ENCODE peak calls at places on chromosome 5, in four cellular contexts. One of them, this sample, is unnamed. For H3K9me3, the result is how much of the 10 kb centered on the place peaks cover.

GRCh38 chr5:169350016-169350415 is 49.1 kb upstream of the SLIT3 start:
- DNase-seq in uterus: no peak
- DNase-seq in CD8-positive, alpha-beta memory T cell: no peak
- DNase-seq in astrocyte: peak
- DNase-seq in this sample: no peak

GRCh38 chr5:110757118-110757729 is 18.4 kb downstream of the SLC25A46 start:
- DNase-seq in uterus: no peak
- DNase-seq in CD8-positive, alpha-beta memory T cell: peak
- DNase-seq in astrocyte: peak
- DNase-seq in this sample: peak

GRCh38 chr5:68534131-68534940 is 318.8 kb downstream of the PIK3R1 start:
- DNase-seq in astrocyte: peak
- DNase-seq in CD8-positive, alpha-beta memory T cell: no peak
- DNase-seq in uterus: peak
- DNase-seq in this sample: no peak

GRCh38 chr5:133240425-133241091 is 188.7 kb downstream of the HSPA4 start:
- DNase-seq in astrocyte: peak
- DNase-seq in CD8-positive, alpha-beta memory T cell: no peak
- DNase-seq in uterus: peak
- DNase-seq in this sample: no peak

GRCh38 chr5:172078726-172079345 is 72.4 kb upstream of the FBXW11 start:
- DNase-seq in uterus: no peak
- DNase-seq in CD8-positive, alpha-beta memory T cell: no peak
- DNase-seq in astrocyte: no peak
- DNase-seq in this sample: peak

GRCh38 chr5:72618699-72619098 is 111.5 kb upstream of the ZNF366 start:
- DNase-seq in CD8-positive, alpha-beta memory T cell: no peak
- DNase-seq in astrocyte: no peak
- DNase-seq in uterus: no peak
- DNase-seq in this sample: no peak

GRCh38 chr5:78920604-78921003 is 64.5 kb downstream of the ARSB start:
- DNase-seq in astrocyte: peak
- DNase-seq in CD8-positive, alpha-beta memory T cell: no peak
- DNase-seq in uterus: peak
- DNase-seq in this sample: no peak

GRCh38 chr5:116145416-116145815 is 60.6 kb downstream of the COMMD10 start:
- DNase-seq in CD8-positive, alpha-beta memory T cell: no peak
- DNase-seq in astrocyte: no peak
- DNase-seq in uterus: no peak
- DNase-seq in this sample: no peak

GRCh38 chr5:150044334-150044681 is 42.0 kb downstream of the CSF1R start:
- DNase-seq in uterus: no peak
- DNase-seq in astrocyte: peak
- DNase-seq in CD8-positive, alpha-beta memory T cell: no peak
- DNase-seq in this sample: no peak

GRCh38 chr5:21398511-21398910 is 1410.5 kb upstream of the CDH18 start:
- DNase-seq in uterus: no peak
- DNase-seq in astrocyte: no peak
- DNase-seq in CD8-positive, alpha-beta memory T cell: no peak
- DNase-seq in this sample: no peak

GRCh38 chr5:144205141-144205551 is 34.5 kb downstream of the KCTD16 start:
- DNase-seq in uterus: peak
- DNase-seq in astrocyte: peak
- DNase-seq in CD8-positive, alpha-beta memory T cell: no peak
- DNase-seq in this sample: no peak

GRCh38 chr5:18653216-18653752 is 1019.0 kb downstream of the TAF11L14 start:
- DNase-seq in astrocyte: no peak
- DNase-seq in CD8-positive, alpha-beta memory T cell: no peak
- DNase-seq in uterus: no peak
- DNase-seq in this sample: no peak

GRCh38 chr5:22908129-22908528 is 55.0 kb upstream of the CDH12 start:
- DNase-seq in uterus: no peak
- DNase-seq in astrocyte: no peak
- DNase-seq in CD8-positive, alpha-beta memory T cell: no peak
- DNase-seq in this sample: no peak

GRCh38 chr5:160774646-160775313 is 77.2 kb downstream of the ATP10B start:
- DNase-seq in uterus: no peak
- DNase-seq in astrocyte: no peak
- DNase-seq in CD8-positive, alpha-beta memory T cell: no peak
- DNase-seq in this sample: no peak

GRCh38 chr5:16690243-16690839 is 73.5 kb upstream of the RETREG1 start:
- DNase-seq in uterus: no peak
- DNase-seq in CD8-positive, alpha-beta memory T cell: no peak
- DNase-seq in astrocyte: peak
- DNase-seq in this sample: no peak

GRCh38 chr5:2921651-2922050 is 170.2 kb upstream of the IRX2 start:
- DNase-seq in astrocyte: no peak
- DNase-seq in uterus: no peak
- DNase-seq in CD8-positive, alpha-beta memory T cell: no peak
- DNase-seq in this sample: no peak

GRCh38 chr5:56620903-56621680 is 194.3 kb upstream of the MAP3K1 start:
- DNase-seq in CD8-positive, alpha-beta memory T cell: no peak
- DNase-seq in uterus: no peak
- DNase-seq in astrocyte: peak
- DNase-seq in this sample: no peak

GRCh38 chr5:178577376-178577839 is 12.8 kb downstream of the COL23A1 start:
- DNase-seq in CD8-positive, alpha-beta memory T cell: no peak
- DNase-seq in uterus: no peak
- DNase-seq in astrocyte: no peak
- DNase-seq in this sample: no peak

GRCh38 chr5:125446986-125447385 is 700.5 kb upstream of the ZNF608 start:
- DNase-seq in uterus: no peak
- DNase-seq in astrocyte: peak
- DNase-seq in CD8-positive, alpha-beta memory T cell: no peak
- DNase-seq in this sample: no peak

GRCh38 chr5:50646591-50646990 is 19.8 kb upstream of the PARP8 start:
- DNase-seq in CD8-positive, alpha-beta memory T cell: no peak
- DNase-seq in uterus: no peak
- DNase-seq in astrocyte: no peak
- DNase-seq in this sample: no peak

GRCh38 chr5:73264626-73265025 is 91.6 kb downstream of the TMEM174 start:
- DNase-seq in CD8-positive, alpha-beta memory T cell: no peak
- DNase-seq in uterus: no peak
- DNase-seq in astrocyte: no peak
- DNase-seq in this sample: no peak

GRCh38 chr5:101418735-101419134 is 515.7 kb upstream of the ST8SIA4 start:
- DNase-seq in astrocyte: no peak
- DNase-seq in CD8-positive, alpha-beta memory T cell: no peak
- DNase-seq in uterus: no peak
- DNase-seq in this sample: no peak

GRCh38 chr5:56818409-56819026 is 3.2 kb downstream of the MAP3K1 start:
- DNase-seq in uterus: no peak
- DNase-seq in astrocyte: no peak
- DNase-seq in CD8-positive, alpha-beta memory T cell: no peak
- DNase-seq in this sample: no peak

GRCh38 chr5:78518365-78519197 is 130.0 kb downstream of the LHFPL2 start:
- DNase-seq in CD8-positive, alpha-beta memory T cell: no peak
- DNase-seq in uterus: no peak
- DNase-seq in astrocyte: peak
- DNase-seq in this sample: no peak

GRCh38 chr5:76852716-76853115 is 2.9 kb downstream of the S100Z start:
- DNase-seq in uterus: no peak
- DNase-seq in astrocyte: no peak
- DNase-seq in CD8-positive, alpha-beta memory T cell: no peak
- DNase-seq in this sample: no peak

GRCh38 chr5:23289162-23289561 is 218.2 kb upstream of the PRDM9 start:
- DNase-seq in uterus: no peak
- DNase-seq in CD8-positive, alpha-beta memory T cell: no peak
- DNase-seq in astrocyte: no peak
- DNase-seq in this sample: no peak

GRCh38 chr5:24208540-24209141 is 436.1 kb downstream of the CDH10 start:
- DNase-seq in uterus: no peak
- DNase-seq in astrocyte: no peak
- DNase-seq in CD8-positive, alpha-beta memory T cell: no peak
- DNase-seq in this sample: no peak

GRCh38 chr5:87233122-87233521 is 34.6 kb upstream of the RASA1 start:
- DNase-seq in CD8-positive, alpha-beta memory T cell: no peak
- DNase-seq in uterus: no peak
- DNase-seq in astrocyte: no peak
- DNase-seq in this sample: no peak

GRCh38 chr5:179833056-179833708 is 12.5 kb downstream of the SQSTM1 start:
- DNase-seq in uterus: no peak
- DNase-seq in astrocyte: no peak
- DNase-seq in CD8-positive, alpha-beta memory T cell: no peak
- DNase-seq in this sample: no peak

GRCh38 chr5:35859101-35859661 is 2.5 kb downstream of the IL7R start:
- DNase-seq in uterus: no peak
- DNase-seq in astrocyte: peak
- DNase-seq in CD8-positive, alpha-beta memory T cell: no peak
- DNase-seq in this sample: peak

GRCh38 chr5:101976933-101977332 is 319.2 kb downstream of the SLCO4C1 start:
- DNase-seq in astrocyte: no peak
- DNase-seq in CD8-positive, alpha-beta memory T cell: no peak
- DNase-seq in uterus: no peak
- DNase-seq in this sample: no peak

GRCh38 chr5:132215329-132215728 is 12.3 kb downstream of the P4HA2 start:
- DNase-seq in uterus: peak
- DNase-seq in CD8-positive, alpha-beta memory T cell: no peak
- DNase-seq in astrocyte: peak
- DNase-seq in this sample: no peak

GRCh38 chr5:176818391-176819098 is 8.2 kb downstream of the UNC5A start:
- DNase-seq in CD8-positive, alpha-beta memory T cell: peak
- DNase-seq in astrocyte: no peak
- DNase-seq in uterus: no peak
- DNase-seq in this sample: peak

GRCh38 chr5:161744276-161744675 is 58.8 kb downstream of the GABRA6 start:
- DNase-seq in uterus: no peak
- DNase-seq in CD8-positive, alpha-beta memory T cell: no peak
- DNase-seq in astrocyte: no peak
- DNase-seq in this sample: no peak

GRCh38 chr5:142364251-142365145 is 39.7 kb upstream of the SPRY4 start:
- DNase-seq in CD8-positive, alpha-beta memory T cell: no peak
- DNase-seq in astrocyte: no peak
- DNase-seq in uterus: peak
- DNase-seq in this sample: no peak

DNA sequence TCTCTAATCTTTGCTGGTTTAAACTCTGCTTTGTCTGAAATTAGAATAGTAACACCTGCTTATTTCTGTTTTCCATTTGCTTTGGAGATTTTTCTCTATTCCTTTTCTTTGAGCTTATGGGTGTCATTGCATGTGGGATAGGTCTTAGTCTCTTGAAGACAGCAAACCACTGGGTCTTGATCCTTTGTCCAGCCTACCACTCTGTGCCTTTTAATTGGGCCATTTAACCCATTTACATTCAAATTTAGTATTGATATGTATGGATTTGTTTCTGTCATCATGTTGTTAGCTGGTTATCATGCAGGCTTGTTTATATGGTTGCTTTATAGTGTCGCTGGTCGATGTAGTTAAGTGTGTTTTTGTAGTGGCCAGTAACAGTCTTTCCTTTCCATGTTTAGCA is 914.7 kb downstream of the MAT2B start:
- DNase-seq in astrocyte: no peak
- DNase-seq in CD8-positive, alpha-beta memory T cell: no peak
- DNase-seq in uterus: no peak
- DNase-seq in this sample: no peak
- H3K9me3 ChIP-seq in astrocyte: under half
- H3K9me3 ChIP-seq in CD8-positive, alpha-beta memory T cell: under half
- H3K9me3 ChIP-seq in uterus: under half
- H3K9me3 ChIP-seq in this sample: under half

GRCh38 chr5:135255461-135256178 is 143.4 kb downstream of the MACROH2A1 start:
- DNase-seq in uterus: no peak
- DNase-seq in astrocyte: no peak
- DNase-seq in CD8-positive, alpha-beta memory T cell: no peak
- DNase-seq in this sample: peak
- H3K27ac ChIP-seq in uterus: no peak
- H3K27ac ChIP-seq in astrocyte: no peak
- H3K27ac ChIP-seq in CD8-positive, alpha-beta memory T cell: no peak
- H3K27ac ChIP-seq in this sample: no peak

GRCh38 chr5:9588254-9588653 is 41.9 kb downstream of the TAS2R1 start:
- DNase-seq in astrocyte: no peak
- DNase-seq in CD8-positive, alpha-beta memory T cell: no peak
- DNase-seq in uterus: no peak
- DNase-seq in this sample: no peak
- H3K9me3 ChIP-seq in astrocyte: under half
- H3K9me3 ChIP-seq in CD8-positive, alpha-beta memory T cell: under half
- H3K9me3 ChIP-seq in uterus: under half
- H3K9me3 ChIP-seq in this sample: under half

DNA sequence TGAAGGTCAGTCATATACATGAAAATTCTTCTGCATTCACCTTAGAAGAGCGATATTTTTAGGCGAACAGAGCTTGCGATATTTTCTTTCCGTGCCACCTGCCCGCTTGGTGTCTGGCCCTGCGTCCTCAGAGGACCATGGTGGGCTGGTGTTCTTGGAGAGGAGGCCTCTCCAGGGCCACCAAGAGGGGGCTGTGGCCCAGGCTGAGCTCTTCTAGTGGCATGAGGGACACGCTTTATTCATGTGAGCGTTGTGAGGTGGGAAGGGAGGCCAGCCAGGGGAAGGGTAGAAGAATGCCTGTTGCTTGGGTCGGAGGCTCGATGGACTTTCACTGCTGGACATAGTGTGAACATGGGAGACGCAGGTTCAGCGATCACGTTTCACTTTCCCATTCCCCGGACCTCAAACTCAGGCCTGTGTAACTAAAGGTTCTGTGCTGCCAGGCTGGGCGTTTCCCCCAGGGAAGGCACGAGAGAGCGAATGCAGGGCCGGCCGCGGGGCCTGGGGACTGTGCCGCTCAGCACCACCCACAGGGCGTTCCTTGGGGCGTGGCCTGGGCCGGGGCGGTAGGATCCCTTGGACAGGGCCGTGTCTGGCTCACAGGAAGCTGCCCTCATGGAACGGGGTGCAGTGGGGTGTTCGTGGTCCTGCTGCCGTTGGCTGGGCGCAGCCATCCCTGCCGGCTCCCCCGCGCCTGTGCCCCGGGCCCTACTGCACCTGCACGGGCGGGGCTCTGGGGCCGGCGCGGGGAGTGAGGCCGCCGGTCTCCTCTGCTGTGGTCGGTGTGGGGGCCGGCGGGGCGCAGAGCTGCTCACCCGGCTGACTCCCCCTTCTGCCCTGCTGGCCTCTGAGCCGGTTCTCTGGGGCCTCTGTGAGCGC is 40.7 kb upstream of the CLPTM1L start:
- DNase-seq in astrocyte: peak
- DNase-seq in CD8-positive, alpha-beta memory T cell: peak
- DNase-seq in uterus: peak
- DNase-seq in this sample: peak
- H3K27ac ChIP-seq in astrocyte: no peak
- H3K27ac ChIP-seq in CD8-positive, alpha-beta memory T cell: peak
- H3K27ac ChIP-seq in uterus: no peak
- H3K27ac ChIP-seq in this sample: peak

DNA sequence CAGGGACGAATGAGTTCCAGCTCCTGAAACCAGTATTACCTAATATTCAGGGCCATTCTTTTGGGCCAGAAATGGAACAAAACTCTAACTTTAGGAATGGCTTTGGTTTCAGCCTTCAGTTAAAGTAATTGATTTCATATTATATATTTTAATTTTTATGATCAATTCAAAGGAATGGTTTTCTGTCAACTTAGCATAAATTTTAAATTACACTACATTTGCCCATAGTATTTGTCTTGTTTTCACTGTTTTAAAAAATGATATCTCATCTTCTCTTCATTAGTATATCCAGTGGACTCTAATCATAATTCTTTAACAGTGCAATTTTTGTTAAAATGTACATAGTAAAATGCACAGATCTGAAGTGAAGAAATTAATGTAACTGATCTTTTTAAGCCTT is 1.9 kb upstream of the PCDHB16 start:
- DNase-seq in CD8-positive, alpha-beta memory T cell: no peak
- DNase-seq in uterus: no peak
- DNase-seq in astrocyte: no peak
- DNase-seq in this sample: no peak
- H3K9me3 ChIP-seq in CD8-positive, alpha-beta memory T cell: under half
- H3K9me3 ChIP-seq in uterus: under half
- H3K9me3 ChIP-seq in astrocyte: under half
- H3K9me3 ChIP-seq in this sample: under half

This sample was measured in CD4-positive, CD25-positive, alpha-beta regulatory T cell.